ENCODE peak calls at places on chromosomes 5 and 9, in eight cellular contexts. L is heart left ventricle; X is activated T-cell treated with anti-CD3 and anti-CD28 coated beads, Interleukin-2, amount 50 U/mL, for 24 hours; T is nucleus accumbens; O is occipital lobe; W is NCI-H1930; Z is GM23338; D is T-helper 9 cell. A is an unnamed sample.

GRCh38 chr9:110307191-110307590 is 30.5 kb downstream of the TXNDC8 start:
- DNase-seq in T (no peak), D (no peak), O (no peak), W (no peak), L (no peak), Z (no peak), X (no peak), A (no peak)

GRCh38 chr9:137919649-137920101 is 42.1 kb downstream of the CACNA1B start:
- DNase-seq in O (no peak), X (no peak), Z (no peak), T (no peak), W (no peak), L (no peak), D (no peak), A (no peak)

GRCh38 chr5:131109540-131110255 is 55.4 kb downstream of the HINT1 start:
- DNase-seq in O (no peak), T (no peak), D (no peak), W (no peak), X (no peak), Z (peak), L (no peak), A (peak)

GRCh38 chr5:66174338-66174737 is 30.2 kb downstream of the SREK1 start:
- DNase-seq in D (no peak), X (no peak), L (no peak), O (no peak), W (no peak), Z (peak), T (no peak), A (no peak)

GRCh38 chr5:169832236-169832635 is 148.1 kb downstream of the INSYN2B start:
- DNase-seq in D (no peak), L (no peak), X (no peak), W (no peak), Z (no peak), T (no peak), O (no peak), A (no peak)

GRCh38 chr9:112046181-112046580 is 128.9 kb downstream of the SUSD1 start:
- DNase-seq in D (no peak), X (no peak), O (no peak), L (no peak), T (no peak), Z (no peak), W (no peak), A (peak)

GRCh38 chr5:59813761-59814562 is 79.6 kb downstream of the PDE4D start:
- DNase-seq in Z (peak), T (no peak), D (no peak), W (peak), L (no peak), X (no peak), O (no peak), A (peak)

GRCh38 chr5:67092447-67093023 is 104.1 kb downstream of the CD180 start:
- DNase-seq in W (no peak), L (no peak), T (no peak), X (no peak), O (no peak), Z (no peak), D (no peak), A (peak)

GRCh38 chr5:88833371-88834107 is 49.4 kb downstream of the MEF2C start:
- DNase-seq in W (no peak), L (peak), D (no peak), X (peak), T (no peak), O (peak), Z (peak), A (peak)

GRCh38 chr9:136438548-136438908 is 1.1 kb downstream of the INPP5E start:
- DNase-seq in O (no peak), D (no peak), X (no peak), T (no peak), L (no peak), W (no peak), Z (peak), A (no peak)

GRCh38 chr5:420632-421286 is 22.2 kb upstream of the EXOC3 start:
- DNase-seq in O (no peak), L (no peak), W (no peak), T (no peak), Z (no peak), D (no peak), X (no peak), A (no peak)

GRCh38 chr9:131530546-131530929 is 525 bp downstream of the UCK1 start:
- DNase-seq in Z (peak), D (no peak), X (peak), W (peak), T (no peak), L (peak), O (no peak), A (peak)

GRCh38 chr5:89972901-89973300 is 436.7 kb downstream of the CETN3 start:
- DNase-seq in T (no peak), W (no peak), L (no peak), O (no peak), X (no peak), Z (no peak), D (no peak), A (peak)

GRCh38 chr5:148970228-148970627 is 92.6 kb downstream of the SH3TC2 start:
- DNase-seq in W (no peak), X (no peak), Z (peak), D (no peak), T (no peak), L (no peak), O (no peak), A (no peak)

GRCh38 chr9:114804504-114804903 is 1.3 kb downstream of the TNFSF15 start:
- DNase-seq in T (no peak), L (no peak), D (no peak), X (no peak), O (no peak), W (no peak), Z (no peak), A (peak)

GRCh38 chr5:43156388-43156787 is 35.6 kb upstream of the NIM1K start:
- DNase-seq in X (no peak), T (no peak), W (no peak), O (no peak), D (no peak), Z (no peak), L (no peak), A (no peak)

GRCh38 chr5:10562202-10563131 is 1.4 kb upstream of the ANKRD33B start:
- DNase-seq in T (no peak), O (no peak), L (no peak), W (no peak), Z (peak), X (no peak), D (no peak), A (no peak)

GRCh38 chr5:55324815-55325418 is 17.1 kb downstream of the MTREX start:
- DNase-seq in W (no peak), D (no peak), T (no peak), Z (peak), X (no peak), L (no peak), O (no peak), A (peak)

GRCh38 chr9:92706218-92706940 is 36.4 kb upstream of the IPPK start:
- DNase-seq in T (no peak), O (no peak), W (peak), Z (peak), D (no peak), X (no peak), L (no peak), A (no peak)

GRCh38 chr9:126496181-126496576 is 117.5 kb upstream of the LMX1B start:
- DNase-seq in Z (no peak), X (no peak), T (no peak), L (no peak), O (no peak), D (no peak), W (no peak), A (no peak)

GRCh38 chr9:75964431-75964830 is 74.0 kb downstream of the PCSK5 start:
- DNase-seq in X (no peak), Z (no peak), W (no peak), T (no peak), D (no peak), L (no peak), O (no peak), A (no peak)

GRCh38 chr9:98706651-98707103 is 2.1 kb downstream of the GABBR2 start:
- DNase-seq in W (no peak), D (no peak), X (no peak), O (no peak), L (no peak), T (no peak), Z (no peak), A (no peak)

GRCh38 chr9:83538172-83538889 is at the start of gene FRMD3:
- DNase-seq in L (peak), X (peak), D (no peak), Z (peak), W (peak), T (no peak), O (peak), A (peak)

GRCh38 chr9:121620777-121621437 is 30.5 kb upstream of the DAB2IP start:
- DNase-seq in X (no peak), W (no peak), O (no peak), D (no peak), Z (peak), T (no peak), L (no peak), A (no peak)

GRCh38 chr9:92638621-92639101 is 31.3 kb downstream of the IPPK start:
- DNase-seq in X (peak), O (no peak), L (no peak), W (no peak), D (no peak), Z (no peak), T (no peak), A (peak)

GRCh38 chr9:113632776-113633590 is 169.5 kb downstream of the RGS3 start:
- DNase-seq in O (no peak), L (no peak), X (peak), W (no peak), T (no peak), D (no peak), Z (no peak), A (no peak)

GRCh38 chr9:97703437-97704326 is 6.5 kb upstream of the XPA start:
- DNase-seq in X (no peak), W (no peak), O (no peak), Z (no peak), D (no peak), L (no peak), T (no peak), A (peak)

GRCh38 chr5:83724001-83724400 is 3.3 kb upstream of the HAPLN1 start:
- DNase-seq in D (no peak), W (no peak), X (no peak), L (no peak), O (no peak), T (no peak), Z (no peak), A (no peak)

GRCh38 chr5:132387649-132388117 is 18.2 kb downstream of the SLC22A5 start:
- DNase-seq in Z (no peak), X (no peak), L (peak), O (no peak), D (no peak), W (no peak), T (no peak), A (peak)

GRCh38 chr5:155897761-155898160 is 429.2 kb upstream of the SGCD start:
- DNase-seq in Z (no peak), X (no peak), W (no peak), L (no peak), T (no peak), O (no peak), D (no peak), A (no peak)

GRCh38 chr9:120212853-120213200 is 367.1 kb downstream of the CDK5RAP2 start:
- DNase-seq in D (no peak), L (no peak), W (no peak), Z (no peak), O (no peak), X (no peak), T (no peak), A (no peak)

GRCh38 chr9:4548796-4549725 is 58.8 kb downstream of the SLC1A1 start:
- DNase-seq in D (no peak), T (no peak), Z (peak), L (peak), O (no peak), X (no peak), W (no peak), A (no peak)

GRCh38 chr9:120689860-120690259 is 24.4 kb downstream of the MEGF9 start:
- DNase-seq in T (no peak), W (peak), X (no peak), L (no peak), D (no peak), Z (no peak), O (no peak), A (peak)

GRCh38 chr5:11793396-11793795 is 110.8 kb downstream of the CTNND2 start:
- DNase-seq in L (no peak), X (no peak), T (no peak), O (no peak), W (no peak), Z (no peak), D (no peak), A (no peak)

GRCh38 chr5:39218482-39219381 is 631 bp downstream of the FYB1 start:
- DNase-seq in T (no peak), L (no peak), X (no peak), Z (no peak), O (no peak), W (no peak), D (no peak), A (peak)

GRCh38 chr5:170630711-170631141 is 126.9 kb downstream of the KCNIP1 start:
- DNase-seq in W (no peak), D (no peak), X (no peak), Z (no peak), T (no peak), O (peak), L (no peak), A (no peak)

GRCh38 chr9:96031366-96031824 is 155.9 kb downstream of the ERCC6L2 start:
- DNase-seq in L (no peak), D (no peak), O (no peak), T (no peak), X (no peak), Z (no peak), W (peak), A (peak)

GRCh38 chr5:10632110-10632903 is 68.4 kb downstream of the ANKRD33B start:
- DNase-seq in T (no peak), W (no peak), L (no peak), D (no peak), Z (no peak), X (peak), O (no peak), A (no peak)

A was measured in fibroblast of gingiva.